ENCODE peak calls at places on chromosome 12, in ten cellular contexts. Y, L, S, X, M, F, V, H, G and U are unnamed samples.

GRCh38 chr12:120142231-120142877 is 25.8 kb upstream of the RAB35 start:
- DNase-seq in M (no peak), L (no peak), Y (no peak), X (no peak), G (no peak), S (no peak), V (no peak), F (peak; percentile 44), H (peak; percentile 15), U (no peak)

GRCh38 chr12:113766880-113767878 is 198.9 kb downstream of the RBM19 start:
- DNase-seq in G (peak; percentile 80), Y (no peak), M (peak; percentile 49), S (peak; percentile 41), H (peak; percentile 36), X (no peak), F (peak; percentile 73), V (no peak), L (peak; percentile 90), U (peak; percentile 77)

GRCh38 chr12:124927325-124928094 is 13.1 kb upstream of the UBC start:
- DNase-seq in Y (peak; percentile 98), M (peak; percentile 87), S (no peak), V (peak; percentile 70), L (peak; percentile 92), G (peak; percentile 100), H (peak; percentile 89), X (peak; percentile 81), F (peak; percentile 88), U (peak; percentile 96)

GRCh38 chr12:52794479-52795331 is 1.2 kb downstream of the KRT3 start:
- DNase-seq in V (no peak), F (no peak), G (no peak), X (no peak), L (peak; percentile 65), H (no peak), Y (no peak), M (peak; percentile 83), S (no peak), U (no peak)

GRCh38 chr12:94297325-94297724 is 148.9 kb downstream of the PLXNC1 start:
- DNase-seq in S (no peak), X (no peak), F (no peak), G (no peak), M (no peak), V (no peak), L (no peak), Y (no peak), H (no peak), U (no peak)

GRCh38 chr12:27530157-27530922 is 6.3 kb downstream of the PPFIBP1 start:
- DNase-seq in L (no peak), H (no peak), M (no peak), S (no peak), X (no peak), Y (no peak), G (no peak), F (no peak), V (no peak), U (peak; percentile 22)

GRCh38 chr12:132474237-132474741 is 15.7 kb upstream of the FBRSL1 start:
- DNase-seq in S (no peak), G (peak; percentile 69), X (no peak), L (no peak), M (no peak), V (no peak), F (no peak), H (no peak), Y (no peak), U (no peak)

GRCh38 chr12:32178341-32179010 is 71.8 kb downstream of the BICD1 start:
- DNase-seq in V (no peak), H (no peak), S (no peak), X (no peak), L (no peak), M (no peak), Y (no peak), F (no peak), G (peak; percentile 56), U (peak; percentile 44)

GRCh38 chr12:130728158-130729058 is 12.3 kb upstream of the RIMBP2 start:
- DNase-seq in H (no peak), F (no peak), V (no peak), G (peak; percentile 39), Y (no peak), M (no peak), L (no peak), X (no peak), S (no peak), U (no peak)

GRCh38 chr12:118537481-118537917 is 161.1 kb downstream of the SUDS3 start:
- DNase-seq in Y (no peak), L (no peak), V (no peak), H (no peak), M (no peak), F (no peak), G (no peak), S (no peak), X (peak; percentile 27), U (no peak)